ENCODE peak calls at places on chromosome 1, in ten cellular contexts. B is NCI-H1417; G is Right ventricle myocardium superior; K is activated CD4-positive, alpha-beta T cell treated with anti-CD3 and anti-CD28 coated beads, Interleukin-2, amount 10 ng/mL, durations not matched to agents 7 days and 5 days; C is HT-29; H is iris pigment epithelial cell; O is H7; A is SHP77; W is A549; F is K562. Z is an unnamed sample.

GRCh38 chr1:44359234-44359937 is 4.3 kb upstream of the ERI3 start:
- DNase-seq in B (no peak), G (no peak), K (no peak), C (no peak), H (no peak), O (no peak), A (no peak), W (no peak), F (no peak), Z (no peak)

GRCh38 chr1:240582953-240583352 is 29.0 kb downstream of the GREM2 start:
- DNase-seq in B (no peak), G (no peak), K (no peak), C (no peak), H (no peak), O (no peak), A (no peak), W (no peak), F (no peak), Z (no peak)

GRCh38 chr1:229781453-229781852 is 155.4 kb downstream of the URB2 start:
- DNase-seq in B (peak), G (no peak), K (no peak), C (peak), H (no peak), O (peak), A (no peak), W (no peak), F (no peak), Z (no peak)

GRCh38 chr1:52691856-52692255 is 6.3 kb downstream of the COA7 start:
- DNase-seq in B (no peak), G (no peak), K (no peak), C (no peak), H (peak), O (no peak), A (no peak), W (no peak), F (no peak), Z (no peak)

GRCh38 chr1:206797534-206798383 is 25.5 kb upstream of the IL10 start:
- DNase-seq in B (no peak), G (no peak), K (no peak), C (peak), H (peak), O (peak), A (no peak), W (peak), F (peak), Z (no peak)

GRCh38 chr1:30313584-30313983 is 409.8 kb downstream of the MATN1 start:
- DNase-seq in B (no peak), G (no peak), K (no peak), C (no peak), H (no peak), O (no peak), A (no peak), W (no peak), F (no peak), Z (no peak)

GRCh38 chr1:219790834-219791615 is 137.3 kb downstream of the SLC30A10 start:
- DNase-seq in B (no peak), G (no peak), K (no peak), C (peak), H (peak), O (no peak), A (no peak), W (no peak), F (no peak), Z (no peak)

GRCh38 chr1:57590978-57591377 is 167.1 kb upstream of the DAB1 start:
- DNase-seq in B (no peak), G (no peak), K (no peak), C (no peak), H (no peak), O (no peak), A (no peak), W (peak), F (no peak), Z (no peak)

GRCh38 chr1:89356658-89357400 is 7.0 kb upstream of the GBP6 start:
- DNase-seq in B (no peak), G (no peak), K (no peak), C (no peak), H (peak), O (no peak), A (no peak), W (no peak), F (no peak), Z (no peak)

GRCh38 chr1:6530504-6531160 is 23.7 kb downstream of the NOL9 start:
- DNase-seq in B (no peak), G (no peak), K (no peak), C (no peak), H (no peak), O (no peak), A (no peak), W (no peak), F (no peak), Z (no peak)

GRCh38 chr1:152968248-152968647 is 2.2 kb upstream of the SPRR4 start:
- DNase-seq in B (no peak), G (no peak), K (no peak), C (no peak), H (no peak), O (no peak), A (no peak), W (no peak), F (no peak), Z (no peak)

GRCh38 chr1:94953741-94954140 is 26.8 kb upstream of the CNN3 start:
- DNase-seq in B (no peak), G (no peak), K (no peak), C (no peak), H (peak), O (no peak), A (no peak), W (no peak), F (no peak), Z (no peak)

GRCh38 chr1:62325696-62326095 is 6.5 kb upstream of the KANK4 start:
- DNase-seq in B (no peak), G (no peak), K (no peak), C (no peak), H (peak), O (no peak), A (no peak), W (no peak), F (no peak), Z (no peak)

GRCh38 chr1:17011439-17012307 is at the start of gene ATP13A2:
- DNase-seq in B (peak), G (peak), K (peak), C (peak), H (peak), O (peak), A (peak), W (peak), F (peak), Z (peak)

GRCh38 chr1:35717911-35718476 is 690 bp downstream of the C1orf216 start:
- DNase-seq in B (no peak), G (peak), K (no peak), C (peak), H (peak), O (peak), A (no peak), W (peak), F (peak), Z (peak)

GRCh38 chr1:57361516-57361915 is 62.3 kb downstream of the DAB1 start:
- DNase-seq in B (no peak), G (no peak), K (no peak), C (no peak), H (no peak), O (no peak), A (no peak), W (no peak), F (no peak), Z (no peak)

GRCh38 chr1:221794079-221794670 is 52.3 kb upstream of the DUSP10 start:
- DNase-seq in B (no peak), G (no peak), K (no peak), C (no peak), H (no peak), O (no peak), A (no peak), W (no peak), F (no peak), Z (no peak)

GRCh38 chr1:2894381-2895041 is 93.0 kb upstream of the TTC34 start:
- DNase-seq in B (no peak), G (no peak), K (peak), C (no peak), H (no peak), O (no peak), A (no peak), W (no peak), F (no peak), Z (no peak)

GRCh38 chr1:28885472-28885877 is 28.9 kb upstream of the EPB41 start:
- DNase-seq in B (no peak), G (peak), K (no peak), C (no peak), H (no peak), O (no peak), A (no peak), W (no peak), F (no peak), Z (no peak)